ENCODE peak calls at places on chromosomes 7 and 10, in six cellular contexts. L is IMR-90, P is H9, X is neuronal stem cell, E is H1, K is trophoblast cell. J is an unnamed sample.

GRCh38 chr10:89981891-89982290 is 280.5 kb downstream of the KIF20B start:
- DNase-seq in L (no peak), P (no peak), X (no peak), E (no peak), K (no peak), J (peak)

GRCh38 chr7:86848226-86848625 is 204.5 kb downstream of the GRM3 start:
- DNase-seq in L (no peak), P (no peak), X (no peak), E (no peak), K (peak), J (no peak)

GRCh38 chr10:99754670-99755069 is 22.6 kb downstream of the CUTC start:
- DNase-seq in L (peak), P (no peak), X (no peak), E (no peak), K (no peak), J (no peak)

GRCh38 chr10:16944081-16944922 is 127.1 kb upstream of the RSU1 start:
- DNase-seq in L (peak), P (no peak), X (no peak), E (no peak), K (no peak), J (peak)

GRCh38 chr7:151086802-151087246 is 549 bp downstream of the AGAP3 start:
- DNase-seq in L (no peak), P (no peak), X (no peak), E (no peak), K (peak), J (peak)

GRCh38 chr7:139181404-139181803 is 49.6 kb upstream of the UBN2 start:
- DNase-seq in L (peak), P (no peak), X (no peak), E (no peak), K (peak), J (no peak)

GRCh38 chr7:99257065-99257464 is 15.6 kb upstream of the MYH16 start:
- DNase-seq in L (no peak), P (no peak), X (no peak), E (no peak), K (no peak), J (no peak)

GRCh38 chr7:42272793-42273665 is 36.0 kb upstream of the GLI3 start:
- DNase-seq in L (peak), P (peak), X (no peak), E (no peak), K (peak), J (peak)

GRCh38 chr7:97871659-97872024 is 566 bp downstream of the ASNS start:
- DNase-seq in L (no peak), P (peak), X (no peak), E (no peak), K (no peak), J (no peak)

GRCh38 chr7:5692112-5692844 is 89.2 kb downstream of the RNF216 start:
- DNase-seq in L (peak), P (no peak), X (no peak), E (no peak), K (peak), J (peak)

GRCh38 chr10:3365630-3366029 is 193.0 kb upstream of the PITRM1 start:
- DNase-seq in L (no peak), P (no peak), X (no peak), E (no peak), K (no peak), J (no peak)

GRCh38 chr10:110151467-110151866 is 55.9 kb upstream of the MXI1 start:
- DNase-seq in L (no peak), P (no peak), X (no peak), E (no peak), K (no peak), J (no peak)

GRCh38 chr7:30074422-30075030 is 46.3 kb downstream of the PLEKHA8 start:
- DNase-seq in L (peak), P (no peak), X (no peak), E (no peak), K (peak), J (peak)

GRCh38 chr7:147089608-147090007 is 973.0 kb downstream of the CNTNAP2 start:
- DNase-seq in L (no peak), P (no peak), X (no peak), E (no peak), K (no peak), J (no peak)

GRCh38 chr7:108613147-108613948 is 43.7 kb downstream of the DNAJB9 start:
- DNase-seq in L (peak), P (no peak), X (peak), E (no peak), K (peak), J (peak)

GRCh38 chr7:4681922-4682620 is at the start of gene FOXK1:
- DNase-seq in L (peak), P (peak), X (peak), E (no peak), K (peak), J (peak)

GRCh38 chr7:27788438-27788837 is 48.5 kb downstream of the TAX1BP1 start:
- DNase-seq in L (no peak), P (no peak), X (no peak), E (no peak), K (no peak), J (no peak)

GRCh38 chr7:27782849-27783248 is 42.9 kb downstream of the TAX1BP1 start:
- DNase-seq in L (peak), P (no peak), X (no peak), E (no peak), K (no peak), J (no peak)

GRCh38 chr7:27779873-27780272 is 39.9 kb downstream of the TAX1BP1 start:
- DNase-seq in L (no peak), P (no peak), X (no peak), E (no peak), K (no peak), J (no peak)

GRCh38 chr7:27781188-27781587 is 41.2 kb downstream of the TAX1BP1 start:
- DNase-seq in L (no peak), P (no peak), X (no peak), E (no peak), K (no peak), J (no peak)

GRCh38 chr7:27784399-27785053 is 44.6 kb downstream of the TAX1BP1 start:
- DNase-seq in L (peak), P (no peak), X (peak), E (no peak), K (peak), J (peak)
- H3K14ac ChIP-seq in L (no peak), P (no peak), X (no peak), E (no peak), K (no peak), J (no peak)

DNA sequence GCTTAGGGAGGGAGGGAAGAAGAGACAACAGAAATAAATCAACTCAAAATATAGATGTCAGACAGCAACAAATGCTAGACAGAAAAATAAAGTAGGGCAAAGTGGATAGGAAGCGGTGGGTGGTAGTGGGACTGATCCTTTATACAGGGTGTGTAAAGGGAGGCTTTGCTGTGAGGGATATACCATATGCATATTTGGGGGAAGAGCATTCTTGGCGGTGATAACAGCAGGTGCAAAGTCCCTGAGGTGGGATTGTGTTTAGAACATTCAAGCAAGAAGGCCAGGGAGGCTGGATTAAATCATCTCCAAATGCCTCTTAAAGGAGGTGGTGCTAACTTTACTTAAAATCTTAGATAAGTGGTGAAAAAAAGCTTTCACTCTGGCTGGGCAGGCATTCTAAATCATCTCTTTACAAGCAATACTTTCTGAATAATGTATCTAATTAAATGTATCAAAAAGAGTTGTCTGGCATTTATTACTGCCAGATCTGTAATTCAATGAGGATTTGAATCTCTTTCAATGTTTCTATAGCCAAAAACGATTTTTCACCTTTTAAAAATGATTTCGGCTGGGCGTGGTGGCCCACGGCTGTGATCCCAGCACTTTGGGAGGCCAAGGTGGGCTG is 9.4 kb upstream of the AKR1B15 start:
- DNase-seq in L (no peak), P (no peak), X (no peak), E (no peak), K (no peak), J (no peak)
- H3K14ac ChIP-seq in L (no peak), P (no peak), X (no peak), E (no peak), K (no peak), J (no peak)

DNA sequence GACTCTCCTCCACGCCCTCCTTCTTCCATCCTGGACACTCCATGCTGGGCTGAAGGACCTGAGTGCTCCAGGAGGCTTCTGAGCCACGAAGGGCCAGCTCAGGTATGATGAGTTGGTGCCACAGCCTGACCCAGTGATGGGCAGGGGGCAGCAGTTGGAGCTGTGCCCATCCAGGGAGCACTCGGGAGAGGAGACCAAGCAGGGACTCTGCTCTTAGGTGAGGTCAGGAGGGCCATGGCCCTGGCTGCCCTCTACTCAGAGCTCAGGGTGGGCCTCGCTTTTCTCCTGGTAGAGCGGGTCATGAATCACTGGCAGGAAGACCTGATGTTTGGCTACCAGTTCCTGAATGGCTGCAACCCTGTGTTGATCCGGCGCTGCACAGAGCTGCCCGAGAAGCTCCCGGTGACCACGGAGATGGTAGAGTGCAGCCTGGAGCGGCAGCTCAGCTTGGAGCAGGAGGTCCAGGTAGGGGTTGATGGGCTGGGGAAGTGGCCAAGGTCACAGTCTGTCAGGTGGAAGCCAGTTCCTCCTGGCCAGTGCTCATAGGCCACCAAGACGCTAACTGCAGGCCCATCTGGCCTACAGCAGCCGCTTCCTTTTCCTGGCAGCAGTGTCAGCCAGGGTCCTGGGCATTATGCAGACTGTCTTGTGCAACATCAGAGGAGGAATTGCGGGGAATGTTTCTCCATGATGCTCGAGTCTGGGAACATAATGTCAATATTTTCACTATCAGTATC is 50.8 kb downstream of the ALOX5 start:
- DNase-seq in L (no peak), P (no peak), X (no peak), E (no peak), K (no peak), J (no peak)
- H3K14ac ChIP-seq in L (no peak), P (peak), X (peak), E (no peak), K (no peak), J (no peak)

GRCh38 chr7:133542209-133542780 is 289.4 kb downstream of the EXOC4 start:
- DNase-seq in L (no peak), P (no peak), X (no peak), E (no peak), K (no peak), J (no peak)

GRCh38 chr7:133540096-133540860 is 287.4 kb downstream of the EXOC4 start:
- DNase-seq in L (no peak), P (no peak), X (no peak), E (no peak), K (no peak), J (peak)

GRCh38 chr7:133536450-133536849 is 283.6 kb downstream of the EXOC4 start:
- DNase-seq in L (no peak), P (no peak), X (no peak), E (no peak), K (no peak), J (no peak)

GRCh38 chr7:133535308-133535707 is 282.4 kb downstream of the EXOC4 start:
- DNase-seq in L (no peak), P (no peak), X (no peak), E (no peak), K (peak), J (no peak)

GRCh38 chr7:133539016-133539415 is 286.1 kb downstream of the EXOC4 start:
- DNase-seq in L (no peak), P (no peak), X (no peak), E (no peak), K (no peak), J (no peak)
- H3K14ac ChIP-seq in L (no peak), P (no peak), X (no peak), E (no peak), K (no peak), J (no peak)

GRCh38 chr7:7135074-7135473 is 47.3 kb upstream of the C1GALT1 start:
- DNase-seq in L (no peak), P (no peak), X (no peak), E (no peak), K (no peak), J (no peak)
- H3K14ac ChIP-seq in L (no peak), P (no peak), X (no peak), E (no peak), K (no peak), J (no peak)

J was measured in mesenchymal stem cell.